ENCODE peak calls at places on chromosomes 6 and 20, in ten cellular contexts. One of them, this sample, is unnamed.

GRCh38 chr20:40956503-40956902 is 72.1 kb upstream of the TOP1 start:
- DNase-seq in cardiac muscle cell: no peak
- DNase-seq in upper lobe of right lung: no peak
- DNase-seq in AG10803: no peak
- DNase-seq in AG09309: no peak
- DNase-seq in CD4-positive, alpha-beta T cell: no peak
- DNase-seq in A549: no peak
- DNase-seq in CD8-positive, alpha-beta T cell: no peak
- DNase-seq in GM06990: no peak
- DNase-seq in HFF-Myc: no peak
- DNase-seq in this sample: no peak

GRCh38 chr6:154510144-154510905 is at the start of gene CNKSR3:
- DNase-seq in HFF-Myc: peak
- DNase-seq in CD4-positive, alpha-beta T cell: no peak
- DNase-seq in GM06990: peak
- DNase-seq in A549: peak
- DNase-seq in cardiac muscle cell: peak
- DNase-seq in CD8-positive, alpha-beta T cell: no peak
- DNase-seq in upper lobe of right lung: peak
- DNase-seq in AG09309: peak
- DNase-seq in AG10803: peak
- DNase-seq in this sample: no peak

GRCh38 chr6:150263765-150264415 is 104.9 kb upstream of the IYD start:
- DNase-seq in cardiac muscle cell: no peak
- DNase-seq in CD8-positive, alpha-beta T cell: peak
- DNase-seq in AG09309: no peak
- DNase-seq in HFF-Myc: no peak
- DNase-seq in CD4-positive, alpha-beta T cell: no peak
- DNase-seq in upper lobe of right lung: no peak
- DNase-seq in A549: no peak
- DNase-seq in AG10803: no peak
- DNase-seq in GM06990: peak
- DNase-seq in this sample: no peak

GRCh38 chr6:150119256-150119655 is 23.6 kb upstream of the PPP1R14C start:
- DNase-seq in HFF-Myc: no peak
- DNase-seq in AG09309: no peak
- DNase-seq in upper lobe of right lung: no peak
- DNase-seq in CD4-positive, alpha-beta T cell: no peak
- DNase-seq in AG10803: peak
- DNase-seq in cardiac muscle cell: no peak
- DNase-seq in CD8-positive, alpha-beta T cell: no peak
- DNase-seq in GM06990: no peak
- DNase-seq in A549: no peak
- DNase-seq in this sample: no peak

GRCh38 chr6:139062921-139063320 is 34.4 kb downstream of the ABRACL start:
- DNase-seq in CD8-positive, alpha-beta T cell: no peak
- DNase-seq in cardiac muscle cell: no peak
- DNase-seq in A549: no peak
- DNase-seq in upper lobe of right lung: no peak
- DNase-seq in AG09309: peak
- DNase-seq in CD4-positive, alpha-beta T cell: no peak
- DNase-seq in HFF-Myc: peak
- DNase-seq in GM06990: no peak
- DNase-seq in AG10803: peak
- DNase-seq in this sample: no peak

GRCh38 chr6:118705799-118706481 is 54.5 kb upstream of the CEP85L start:
- DNase-seq in CD8-positive, alpha-beta T cell: peak
- DNase-seq in AG10803: peak
- DNase-seq in upper lobe of right lung: no peak
- DNase-seq in HFF-Myc: no peak
- DNase-seq in AG09309: peak
- DNase-seq in cardiac muscle cell: peak
- DNase-seq in A549: no peak
- DNase-seq in CD4-positive, alpha-beta T cell: no peak
- DNase-seq in GM06990: peak
- DNase-seq in this sample: no peak

GRCh38 chr6:24581084-24581669 is 64.8 kb downstream of the KIAA0319 start:
- DNase-seq in CD4-positive, alpha-beta T cell: peak
- DNase-seq in A549: peak
- DNase-seq in CD8-positive, alpha-beta T cell: peak
- DNase-seq in upper lobe of right lung: peak
- DNase-seq in GM06990: no peak
- DNase-seq in AG10803: peak
- DNase-seq in cardiac muscle cell: peak
- DNase-seq in HFF-Myc: peak
- DNase-seq in AG09309: no peak
- DNase-seq in this sample: peak

GRCh38 chr20:41786158-41786557 is 168.0 kb upstream of the CHD6 start:
- DNase-seq in upper lobe of right lung: no peak
- DNase-seq in CD4-positive, alpha-beta T cell: no peak
- DNase-seq in cardiac muscle cell: no peak
- DNase-seq in HFF-Myc: no peak
- DNase-seq in GM06990: no peak
- DNase-seq in CD8-positive, alpha-beta T cell: no peak
- DNase-seq in AG10803: peak
- DNase-seq in A549: no peak
- DNase-seq in AG09309: no peak
- DNase-seq in this sample: no peak

GRCh38 chr6:3766219-3766618 is 14.7 kb upstream of the PXDC1 start:
- DNase-seq in AG09309: no peak
- DNase-seq in CD4-positive, alpha-beta T cell: no peak
- DNase-seq in HFF-Myc: peak
- DNase-seq in upper lobe of right lung: no peak
- DNase-seq in GM06990: no peak
- DNase-seq in A549: no peak
- DNase-seq in AG10803: peak
- DNase-seq in cardiac muscle cell: no peak
- DNase-seq in CD8-positive, alpha-beta T cell: no peak
- DNase-seq in this sample: no peak

GRCh38 chr6:167668754-167669552 is 157.8 kb upstream of the AFDN start:
- DNase-seq in A549: no peak
- DNase-seq in CD8-positive, alpha-beta T cell: no peak
- DNase-seq in HFF-Myc: no peak
- DNase-seq in AG10803: no peak
- DNase-seq in AG09309: no peak
- DNase-seq in GM06990: no peak
- DNase-seq in CD4-positive, alpha-beta T cell: no peak
- DNase-seq in cardiac muscle cell: no peak
- DNase-seq in upper lobe of right lung: peak
- DNase-seq in this sample: no peak

GRCh38 chr20:51650685-51651134 is 108.2 kb upstream of the NFATC2 start:
- DNase-seq in upper lobe of right lung: no peak
- DNase-seq in HFF-Myc: no peak
- DNase-seq in A549: no peak
- DNase-seq in AG10803: peak
- DNase-seq in GM06990: no peak
- DNase-seq in cardiac muscle cell: no peak
- DNase-seq in CD4-positive, alpha-beta T cell: no peak
- DNase-seq in CD8-positive, alpha-beta T cell: no peak
- DNase-seq in AG09309: no peak
- DNase-seq in this sample: no peak

GRCh38 chr6:90898763-90899162 is 311.9 kb upstream of the MAP3K7 start:
- DNase-seq in A549: no peak
- DNase-seq in AG09309: no peak
- DNase-seq in GM06990: no peak
- DNase-seq in CD4-positive, alpha-beta T cell: no peak
- DNase-seq in AG10803: no peak
- DNase-seq in cardiac muscle cell: no peak
- DNase-seq in HFF-Myc: no peak
- DNase-seq in CD8-positive, alpha-beta T cell: no peak
- DNase-seq in upper lobe of right lung: no peak
- DNase-seq in this sample: no peak

GRCh38 chr6:29510202-29510601 is 22.4 kb upstream of the MAS1L start:
- DNase-seq in cardiac muscle cell: peak
- DNase-seq in CD8-positive, alpha-beta T cell: no peak
- DNase-seq in GM06990: no peak
- DNase-seq in HFF-Myc: no peak
- DNase-seq in CD4-positive, alpha-beta T cell: no peak
- DNase-seq in AG10803: no peak
- DNase-seq in AG09309: no peak
- DNase-seq in A549: no peak
- DNase-seq in upper lobe of right lung: no peak
- DNase-seq in this sample: no peak
- TF ChIP-seq CTCF in cardiac muscle cell: no peak
- TF ChIP-seq CTCF in CD8-positive, alpha-beta T cell: no peak
- TF ChIP-seq CTCF in GM06990: no peak
- TF ChIP-seq CTCF in HFF-Myc: no peak
- TF ChIP-seq CTCF in CD4-positive, alpha-beta T cell: no peak
- TF ChIP-seq CTCF in AG10803: no peak
- TF ChIP-seq CTCF in AG09309: no peak
- TF ChIP-seq CTCF in A549: no peak
- TF ChIP-seq CTCF in upper lobe of right lung: no peak
- TF ChIP-seq CTCF in this sample: no peak

GRCh38 chr6:36075656-36076055 is 48.0 kb downstream of the MAPK14 start:
- DNase-seq in AG09309: no peak
- DNase-seq in cardiac muscle cell: no peak
- DNase-seq in GM06990: no peak
- DNase-seq in upper lobe of right lung: no peak
- DNase-seq in HFF-Myc: no peak
- DNase-seq in AG10803: no peak
- DNase-seq in A549: peak
- DNase-seq in CD4-positive, alpha-beta T cell: no peak
- DNase-seq in CD8-positive, alpha-beta T cell: peak
- DNase-seq in this sample: no peak
- TF ChIP-seq CTCF in AG09309: no peak
- TF ChIP-seq CTCF in cardiac muscle cell: no peak
- TF ChIP-seq CTCF in GM06990: peak
- TF ChIP-seq CTCF in upper lobe of right lung: peak
- TF ChIP-seq CTCF in HFF-Myc: no peak
- TF ChIP-seq CTCF in AG10803: no peak
- TF ChIP-seq CTCF in A549: peak
- TF ChIP-seq CTCF in CD4-positive, alpha-beta T cell: peak
- TF ChIP-seq CTCF in CD8-positive, alpha-beta T cell: peak
- TF ChIP-seq CTCF in this sample: peak

DNA sequence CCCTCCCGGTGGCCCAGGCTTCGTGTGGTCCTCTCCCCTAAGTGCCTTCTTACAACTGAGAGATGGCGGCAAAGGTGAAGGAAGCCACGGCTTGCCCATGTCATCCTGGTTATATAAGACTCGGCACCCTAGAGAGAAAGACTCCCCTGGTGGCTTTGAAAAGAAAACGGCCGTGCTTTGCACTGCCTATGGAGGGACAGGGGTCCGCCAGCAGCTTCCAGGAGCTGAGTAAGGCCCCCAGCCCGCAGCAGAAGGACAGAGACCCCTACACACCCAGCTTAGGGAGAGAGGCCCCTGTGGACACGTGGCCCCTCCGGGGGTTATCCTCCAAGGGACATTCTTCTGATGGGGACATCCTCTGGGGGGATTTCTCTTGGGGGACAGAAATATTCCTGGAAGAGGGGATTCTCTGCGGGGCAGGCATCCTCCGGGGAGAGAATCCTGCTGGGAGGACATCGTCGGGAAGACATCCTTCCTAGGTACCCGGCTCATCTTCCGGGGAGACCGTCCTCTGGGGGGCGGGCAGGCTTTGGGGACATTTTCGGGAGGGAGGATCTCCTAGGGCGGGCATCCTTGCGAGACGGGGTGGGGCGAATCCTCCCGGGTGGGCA is 509 bp upstream of the OGFR start:
- DNase-seq in A549: no peak
- DNase-seq in AG10803: no peak
- DNase-seq in upper lobe of right lung: no peak
- DNase-seq in HFF-Myc: no peak
- DNase-seq in AG09309: no peak
- DNase-seq in CD8-positive, alpha-beta T cell: peak
- DNase-seq in cardiac muscle cell: no peak
- DNase-seq in CD4-positive, alpha-beta T cell: no peak
- DNase-seq in GM06990: no peak
- DNase-seq in this sample: no peak
- TF ChIP-seq CTCF in A549: no peak
- TF ChIP-seq CTCF in AG10803: peak
- TF ChIP-seq CTCF in upper lobe of right lung: no peak
- TF ChIP-seq CTCF in HFF-Myc: peak
- TF ChIP-seq CTCF in AG09309: peak
- TF ChIP-seq CTCF in CD8-positive, alpha-beta T cell: peak
- TF ChIP-seq CTCF in cardiac muscle cell: no peak
- TF ChIP-seq CTCF in CD4-positive, alpha-beta T cell: no peak
- TF ChIP-seq CTCF in GM06990: peak
- TF ChIP-seq CTCF in this sample: peak

GRCh38 chr6:170280689-170281045 is 10.2 kb downstream of the DLL1 start:
- DNase-seq in A549: no peak
- DNase-seq in CD4-positive, alpha-beta T cell: no peak
- DNase-seq in CD8-positive, alpha-beta T cell: peak
- DNase-seq in HFF-Myc: no peak
- DNase-seq in AG09309: no peak
- DNase-seq in upper lobe of right lung: no peak
- DNase-seq in cardiac muscle cell: no peak
- DNase-seq in GM06990: no peak
- DNase-seq in AG10803: no peak
- DNase-seq in this sample: no peak
- TF ChIP-seq CTCF in A549: peak
- TF ChIP-seq CTCF in CD4-positive, alpha-beta T cell: no peak
- TF ChIP-seq CTCF in CD8-positive, alpha-beta T cell: no peak
- TF ChIP-seq CTCF in HFF-Myc: no peak
- TF ChIP-seq CTCF in AG09309: no peak
- TF ChIP-seq CTCF in upper lobe of right lung: no peak
- TF ChIP-seq CTCF in cardiac muscle cell: no peak
- TF ChIP-seq CTCF in GM06990: no peak
- TF ChIP-seq CTCF in AG10803: peak
- TF ChIP-seq CTCF in this sample: no peak

DNA sequence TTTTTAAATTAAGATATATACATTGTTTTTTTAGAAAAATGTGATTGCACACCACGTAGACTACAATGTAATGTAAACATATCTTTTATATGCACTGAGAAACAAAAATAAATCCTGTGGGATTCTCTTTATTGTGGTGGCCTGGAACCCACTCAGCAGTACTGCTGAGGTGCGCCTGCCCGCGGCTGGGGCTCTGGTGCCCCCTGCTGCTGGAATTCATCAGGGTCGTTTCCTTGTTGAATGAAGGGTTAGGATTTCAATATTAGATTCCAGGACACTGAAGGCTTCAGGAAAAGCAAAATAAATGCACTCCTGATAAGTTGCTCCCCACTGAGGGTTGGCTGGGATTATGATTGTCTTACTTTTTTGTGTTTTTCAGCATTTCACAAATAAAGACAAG is 175.8 kb upstream of the GGTLC1 start:
- DNase-seq in upper lobe of right lung: no peak
- DNase-seq in AG10803: no peak
- DNase-seq in AG09309: no peak
- DNase-seq in HFF-Myc: no peak
- DNase-seq in A549: peak
- DNase-seq in cardiac muscle cell: peak
- DNase-seq in CD4-positive, alpha-beta T cell: peak
- DNase-seq in CD8-positive, alpha-beta T cell: peak
- DNase-seq in GM06990: no peak
- DNase-seq in this sample: no peak
- TF ChIP-seq CTCF in upper lobe of right lung: peak
- TF ChIP-seq CTCF in AG10803: no peak
- TF ChIP-seq CTCF in AG09309: peak
- TF ChIP-seq CTCF in HFF-Myc: peak
- TF ChIP-seq CTCF in A549: peak
- TF ChIP-seq CTCF in cardiac muscle cell: peak
- TF ChIP-seq CTCF in CD4-positive, alpha-beta T cell: peak
- TF ChIP-seq CTCF in CD8-positive, alpha-beta T cell: peak
- TF ChIP-seq CTCF in GM06990: peak
- TF ChIP-seq CTCF in this sample: peak